ENCODE peak calls at places on chromosomes 3 and 15, in eight cellular contexts. Y is effector memory CD4-positive, alpha-beta T cell; A is fibroblast of the conjunctiva; F is right cardiac atrium; E is AG08395; N is caudate nucleus; P is ovary; T is RPMI7951. K is an unnamed sample.

GRCh38 chr15:70214941-70215635 is 117.4 kb upstream of the TLE3 start:
- DNase-seq in T (no peak), E (no peak), N (no peak), F (no peak), Y (no peak), P (no peak), A (no peak), K (no peak)

GRCh38 chr15:63344737-63345390 is 36.8 kb downstream of the CA12 start:
- DNase-seq in T (peak), N (no peak), P (no peak), E (peak), F (no peak), A (no peak), Y (no peak), K (peak)

GRCh38 chr15:70219256-70219919 is 121.7 kb upstream of the TLE3 start:
- DNase-seq in P (no peak), F (no peak), Y (no peak), A (no peak), N (no peak), T (no peak), E (no peak), K (no peak)

GRCh38 chr3:104360038-104360437 is 1006.7 kb upstream of the ALCAM start:
- DNase-seq in T (no peak), Y (no peak), F (no peak), E (no peak), A (no peak), P (no peak), N (no peak), K (no peak)

GRCh38 chr15:30649952-30650929 is 24.3 kb downstream of the ARHGAP11B start:
- DNase-seq in F (no peak), N (no peak), A (no peak), E (no peak), P (no peak), T (no peak), Y (no peak), K (peak)

GRCh38 chr3:12178091-12178820 is 19.5 kb upstream of the TIMP4 start:
- DNase-seq in T (peak), Y (no peak), F (peak), N (no peak), P (peak), A (no peak), E (peak), K (peak)

GRCh38 chr3:169694117-169694516 is 30.6 kb upstream of the MECOM start:
- DNase-seq in Y (no peak), A (no peak), F (peak), P (no peak), N (no peak), T (peak), E (no peak), K (no peak)

GRCh38 chr3:150763841-150764483 is 993 bp upstream of the SIAH2 start:
- DNase-seq in P (peak), N (peak), F (peak), Y (no peak), A (peak), T (peak), E (peak), K (peak)

GRCh38 chr15:90819850-90820249 is 48.5 kb upstream of the FURIN start:
- DNase-seq in N (no peak), Y (no peak), A (no peak), E (no peak), P (no peak), T (no peak), F (no peak), K (peak)

GRCh38 chr3:136305879-136306278 is 55.7 kb downstream of the PCCB start:
- DNase-seq in E (peak), Y (no peak), N (no peak), F (no peak), T (peak), P (no peak), A (peak), K (no peak)

GRCh38 chr3:197527569-197527968 is 28.2 kb downstream of the BDH1 start:
- DNase-seq in N (no peak), P (no peak), E (no peak), F (no peak), A (no peak), T (no peak), Y (no peak), K (peak)

GRCh38 chr3:23726811-23727548 is 78.8 kb upstream of the UBE2E1 start:
- DNase-seq in N (no peak), A (no peak), E (no peak), P (no peak), Y (no peak), F (no peak), T (peak), K (no peak)

GRCh38 chr3:160948273-160948672 is 156.9 kb downstream of the B3GALNT1 start:
- DNase-seq in P (no peak), N (no peak), F (no peak), E (no peak), T (no peak), A (no peak), Y (no peak), K (no peak)

GRCh38 chr3:109018828-109019227 is 65.1 kb upstream of the GUCA1C start:
- DNase-seq in P (no peak), Y (no peak), E (no peak), N (no peak), T (peak), F (no peak), A (no peak), K (peak)

GRCh38 chr15:52787123-52787503 is 3.0 kb downstream of the ONECUT1 start:
- DNase-seq in A (no peak), N (no peak), Y (no peak), T (no peak), P (no peak), F (no peak), E (no peak), K (peak)

GRCh38 chr3:13274874-13275332 is 145.2 kb downstream of the NUP210 start:
- DNase-seq in Y (no peak), N (no peak), F (no peak), E (no peak), P (no peak), T (no peak), A (no peak), K (peak)

GRCh38 chr3:161489390-161489789 is 7.2 kb upstream of the OTOL1 start:
- DNase-seq in T (no peak), Y (no peak), A (no peak), F (no peak), E (no peak), N (no peak), P (no peak), K (no peak)

GRCh38 chr15:48422401-48422800 is 91.2 kb downstream of the DUT start:
- DNase-seq in N (no peak), T (no peak), P (no peak), Y (no peak), E (no peak), F (no peak), A (no peak), K (no peak)

GRCh38 chr3:172844428-172844827 is 93.9 kb downstream of the ECT2 start:
- DNase-seq in N (no peak), E (no peak), F (no peak), A (no peak), T (peak), Y (no peak), P (no peak), K (no peak)

GRCh38 chr3:151264611-151265010 is 13.7 kb downstream of the P2RY14 start:
- DNase-seq in P (no peak), A (no peak), E (no peak), F (no peak), Y (no peak), T (no peak), N (no peak), K (no peak)

GRCh38 chr3:183161552-183162345 is 785 bp downstream of the LAMP3 start:
- DNase-seq in N (no peak), P (no peak), F (no peak), Y (no peak), E (no peak), A (no peak), T (no peak), K (no peak)

GRCh38 chr3:142648950-142649349 is 52.8 kb downstream of the PLS1 start:
- DNase-seq in N (no peak), A (no peak), E (no peak), P (no peak), Y (no peak), F (no peak), T (no peak), K (no peak)

GRCh38 chr3:191051037-191051436 is 148.0 kb upstream of the OSTN start:
- DNase-seq in N (no peak), Y (no peak), E (peak), F (no peak), A (no peak), P (no peak), T (peak), K (no peak)

GRCh38 chr15:36912311-36912712 is 188.0 kb downstream of the MEIS2 start:
- DNase-seq in N (no peak), A (no peak), Y (no peak), F (no peak), T (no peak), E (no peak), P (no peak), K (peak)

GRCh38 chr3:100527347-100527735 is 34.9 kb downstream of the TMEM45A start:
- DNase-seq in Y (no peak), N (no peak), T (no peak), E (no peak), F (no peak), A (no peak), P (no peak), K (no peak)

GRCh38 chr15:62498711-62499110 is 333.6 kb upstream of the C2CD4B start:
- DNase-seq in Y (no peak), P (no peak), T (no peak), N (no peak), E (no peak), A (no peak), F (no peak), K (no peak)

GRCh38 chr3:66035763-66036477 is 2.8 kb downstream of the MAGI1 start:
- DNase-seq in Y (no peak), A (no peak), T (no peak), F (no peak), N (no peak), P (no peak), E (no peak), K (no peak)

GRCh38 chr3:111998661-111999641 is at the start of gene TAGLN3:
- DNase-seq in Y (no peak), T (peak), E (peak), P (peak), F (peak), N (peak), A (no peak), K (peak)

GRCh38 chr3:189588818-189589569 is 42.2 kb upstream of the TP63 start:
- DNase-seq in N (no peak), F (no peak), Y (no peak), P (no peak), E (no peak), T (no peak), A (no peak), K (no peak)

GRCh38 chr3:38634133-38634532 is 15.4 kb downstream of the SCN5A start:
- DNase-seq in A (no peak), E (peak), Y (no peak), N (no peak), F (no peak), P (no peak), T (peak), K (peak)

GRCh38 chr15:101451192-101451799 is 38.2 kb downstream of the PCSK6 start:
- DNase-seq in N (no peak), P (peak), T (no peak), F (peak), E (peak), A (peak), Y (no peak), K (no peak)

GRCh38 chr3:73603771-73604171 is 21.0 kb downstream of the PDZRN3 start:
- DNase-seq in T (peak), Y (no peak), A (no peak), P (no peak), E (peak), N (no peak), F (no peak), K (peak)

GRCh38 chr3:43163895-43164493 is 58.1 kb upstream of the POMGNT2 start:
- DNase-seq in N (no peak), P (no peak), F (no peak), E (no peak), Y (no peak), T (no peak), A (no peak), K (no peak)

GRCh38 chr3:99473321-99473751 is 165.1 kb upstream of the COL8A1 start:
- DNase-seq in Y (no peak), T (peak), A (no peak), N (no peak), F (no peak), P (no peak), E (peak), K (no peak)

GRCh38 chr3:116470589-116470988 is 25.3 kb upstream of the LSAMP start:
- DNase-seq in F (no peak), T (no peak), N (no peak), P (no peak), Y (no peak), A (no peak), E (no peak), K (no peak)

GRCh38 chr3:174955513-174956001 is 96.4 kb downstream of the NAALADL2 start:
- DNase-seq in P (no peak), F (peak), Y (no peak), A (no peak), T (peak), N (no peak), E (peak), K (no peak)

GRCh38 chr3:11481561-11481960 is 162.2 kb downstream of the VGLL4 start:
- DNase-seq in T (no peak), P (no peak), A (no peak), Y (no peak), E (no peak), N (no peak), F (peak), K (no peak)

GRCh38 chr3:52890735-52891134 is 6.6 kb downstream of the STIMATE start:
- DNase-seq in Y (no peak), T (no peak), A (no peak), F (no peak), E (no peak), P (no peak), N (no peak), K (peak)

GRCh38 chr3:10867384-10867783 is 51.4 kb downstream of the SLC6A11 start:
- DNase-seq in E (no peak), P (no peak), N (no peak), T (peak), Y (no peak), A (no peak), F (no peak), K (no peak)